ENCODE peak calls at places on chromosomes 6 and 20, in four cellular contexts. B is CD4-positive, alpha-beta memory T cell; O is GM12864; Z is choroid plexus epithelial cell. J is an unnamed sample.

GRCh38 chr6:49849121-49849907 is 17.0 kb downstream of the CRISP1 start:
- DNase-seq in B (peak; percentile 18), O (peak; percentile 22), Z (peak; percentile 73), J (peak; percentile 47)

GRCh38 chr6:169592558-169592957 is 109.3 kb downstream of the WDR27 start:
- DNase-seq in B (no peak), O (no peak), Z (peak; percentile 87), J (no peak)

GRCh38 chr20:63114693-63115069 is 101.2 kb downstream of the YTHDF1 start:
- DNase-seq in B (no peak), O (no peak), Z (no peak), J (no peak)

GRCh38 chr6:116144590-116144989 is 18.7 kb upstream of the COL10A1 start:
- DNase-seq in B (no peak), O (no peak), Z (peak; percentile 93), J (peak; percentile 24)

GRCh38 chr20:49384437-49385434 is 97.7 kb downstream of the KCNB1 start:
- DNase-seq in B (peak; percentile 32), O (no peak), Z (peak; percentile 74), J (peak; percentile 60)

GRCh38 chr6:142802124-142802523 is 142.9 kb downstream of the HIVEP2 start:
- DNase-seq in B (no peak), O (no peak), Z (peak; percentile 99), J (no peak)

GRCh38 chr20:55166063-55166462 is 690.7 kb downstream of the DOK5 start:
- DNase-seq in B (no peak), O (no peak), Z (no peak), J (no peak)

GRCh38 chr20:6231551-6231950 is 108.7 kb upstream of the FERMT1 start:
- DNase-seq in B (no peak), O (no peak), Z (peak; percentile 72), J (no peak)

GRCh38 chr20:37516697-37517370 is 4.2 kb upstream of the NNAT start:
- DNase-seq in B (no peak), O (no peak), Z (peak; percentile 83), J (no peak)

GRCh38 chr20:59783020-59784010 is 150.1 kb downstream of the SYCP2 start:
- DNase-seq in B (no peak), O (peak; percentile 19), Z (peak; percentile 47), J (peak; percentile 56)

GRCh38 chr20:12414446-12415274 is 497.0 kb downstream of the BTBD3 start:
- DNase-seq in B (no peak), O (no peak), Z (peak; percentile 50), J (no peak)

GRCh38 chr6:108260126-108260808 is 573 bp downstream of the SNX3 start:
- DNase-seq in B (peak; percentile 15), O (no peak), Z (peak; percentile 50), J (no peak)

GRCh38 chr6:10720229-10720959 is 2.5 kb upstream of the TMEM14C start:
- DNase-seq in B (peak; percentile 63), O (no peak), Z (peak; percentile 39), J (no peak)

GRCh38 chr20:44526129-44526528 is 4.3 kb upstream of the SERINC3 start:
- DNase-seq in B (no peak), O (no peak), Z (peak; percentile 65), J (no peak)

GRCh38 chr6:7184502-7184901 is 76.7 kb downstream of the RREB1 start:
- DNase-seq in B (no peak), O (no peak), Z (no peak), J (no peak)

GRCh38 chr6:103783344-103783743 is 1076.4 kb downstream of the HACE1 start:
- DNase-seq in B (no peak), O (no peak), Z (peak; percentile 31), J (no peak)

GRCh38 chr6:20632696-20633095 is 98.4 kb downstream of the CDKAL1 start:
- DNase-seq in B (no peak), O (no peak), Z (no peak), J (peak; percentile 73)

GRCh38 chr6:136226027-136226673 is 24.0 kb downstream of the MTFR2 start:
- DNase-seq in B (peak; percentile 57), O (no peak), Z (peak; percentile 81), J (peak; percentile 35)

GRCh38 chr6:158611600-158612041 is 32.9 kb downstream of the DYNLT1 start:
- DNase-seq in B (no peak), O (no peak), Z (peak; percentile 8), J (no peak)

GRCh38 chr6:133590196-133590595 is 298.7 kb upstream of the TCF21 start:
- DNase-seq in B (no peak), O (no peak), Z (no peak), J (no peak)

GRCh38 chr6:17212541-17213371 is 68.4 kb upstream of the RBM24 start:
- DNase-seq in B (no peak), O (no peak), Z (no peak), J (no peak)

GRCh38 chr20:11716239-11716944 is 201.3 kb upstream of the BTBD3 start:
- DNase-seq in B (no peak), O (no peak), Z (peak; percentile 97), J (peak; percentile 38)

GRCh38 chr6:53484409-53485280 is 60.3 kb downstream of the GCLC start:
- DNase-seq in B (peak; percentile 68), O (peak; percentile 49), Z (peak; percentile 90), J (peak; percentile 83)

GRCh38 chr6:114634016-114634415 is 291.2 kb upstream of the HS3ST5 start:
- DNase-seq in B (no peak), O (no peak), Z (no peak), J (no peak)

GRCh38 chr6:146361367-146361924 is 182.2 kb upstream of the RAB32 start:
- DNase-seq in B (no peak), O (no peak), Z (peak; percentile 61), J (no peak)

GRCh38 chr20:13029687-13030510 is 21.1 kb downstream of the SPTLC3 start:
- DNase-seq in B (no peak), O (no peak), Z (peak; percentile 98), J (no peak)

GRCh38 chr20:62063601-62063980 is 2.1 kb downstream of the TAF4 start:
- DNase-seq in B (no peak), O (no peak), Z (peak; percentile 25), J (no peak)

GRCh38 chr20:36754656-36755222 is 8.8 kb upstream of the NDRG3 start:
- DNase-seq in B (peak; percentile 46), O (no peak), Z (peak; percentile 93), J (peak; percentile 52)

GRCh38 chr6:167146977-167147376 is 10.8 kb downstream of the GPR31 start:
- DNase-seq in B (no peak), O (no peak), Z (no peak), J (no peak)

GRCh38 chr6:45877970-45878590 is 137.6 kb downstream of the CLIC5 start:
- DNase-seq in B (no peak), O (no peak), Z (no peak), J (no peak)

GRCh38 chr6:2157441-2158127 is 87.8 kb downstream of the GMDS start:
- DNase-seq in B (no peak), O (peak; percentile 35), Z (peak; percentile 71), J (peak; percentile 81)

GRCh38 chr20:44336725-44337380 is at the start of gene R3HDML:
- DNase-seq in B (no peak), O (no peak), Z (no peak), J (no peak)

GRCh38 chr6:599946-600448 is 56.9 kb downstream of the HUS1B start:
- DNase-seq in B (no peak), O (no peak), Z (no peak), J (no peak)

GRCh38 chr6:30554404-30554803 is 1.9 kb downstream of the GNL1 start:
- DNase-seq in B (no peak), O (no peak), Z (no peak), J (no peak)
- H3K4me3 ChIP-seq in B (no peak overlapping the region), O (no peak overlapping the region), Z (no peak overlapping the region), J (no peak overlapping the region)

GRCh38 chr6:132490478-132491204 is 22.3 kb downstream of the STX7 start:
- DNase-seq in B (no peak), O (no peak), Z (no peak), J (no peak)
- H3K4me3 ChIP-seq in B (no peak overlapping the region), O (peak overlapping the region; percentile 55), Z (no peak overlapping the region), J (no peak overlapping the region)

GRCh38 chr20:35243317-35243716 is 16.8 kb downstream of the MMP24 start:
- DNase-seq in B (no peak), O (no peak), Z (no peak), J (no peak)
- H3K4me3 ChIP-seq in B (no peak overlapping the region), O (no peak overlapping the region), Z (no peak overlapping the region), J (no peak overlapping the region)

GRCh38 chr6:13638626-13639025 is 23.5 kb downstream of the NOL7 start:
- DNase-seq in B (no peak), O (no peak), Z (no peak), J (no peak)
- H3K4me3 ChIP-seq in B (no peak overlapping the region), O (no peak overlapping the region), Z (no peak overlapping the region), J (no peak overlapping the region)

DNA sequence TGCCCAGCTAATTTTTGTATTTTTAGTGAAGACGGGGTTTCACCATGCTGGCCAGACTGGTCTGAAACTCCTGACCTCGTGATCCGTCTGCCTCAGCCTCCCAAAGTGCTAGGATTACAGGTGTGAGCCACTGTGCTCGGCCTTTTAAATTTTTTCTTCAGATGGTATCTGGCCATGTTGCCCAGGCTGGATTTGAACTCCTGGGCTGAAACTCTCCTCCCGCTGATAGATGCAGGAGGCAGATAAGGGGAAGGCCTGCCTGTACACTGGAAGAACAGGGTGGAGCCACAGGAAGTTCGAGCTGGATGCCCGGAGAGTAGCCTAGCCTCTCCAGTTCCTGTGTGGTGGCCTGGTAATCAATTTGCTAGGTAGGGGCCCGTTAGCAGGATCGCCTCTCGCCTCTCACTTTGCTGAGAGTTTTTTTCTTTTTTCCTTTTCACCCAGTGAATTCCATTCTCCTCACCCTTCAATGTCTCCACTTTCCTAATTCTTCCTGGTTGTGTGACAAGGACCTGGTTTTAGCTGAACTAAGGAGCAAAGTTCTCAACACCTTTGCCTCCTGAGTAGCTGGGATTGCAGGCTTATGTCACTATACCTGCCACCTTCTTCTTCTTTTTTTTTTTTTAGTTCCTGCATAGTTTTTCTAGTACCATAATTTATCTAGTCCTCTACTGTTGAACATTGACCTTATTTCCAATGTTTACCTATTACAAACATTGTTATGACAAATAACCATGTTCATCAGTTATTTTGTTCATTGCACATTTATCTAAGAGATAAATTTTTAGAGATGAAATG is 19.4 kb upstream of the ITCH start:
- DNase-seq in B (no peak), O (no peak), Z (no peak), J (no peak)
- H3K4me3 ChIP-seq in B (no peak overlapping the region), O (no peak overlapping the region), Z (no peak overlapping the region), J (no peak overlapping the region)

DNA sequence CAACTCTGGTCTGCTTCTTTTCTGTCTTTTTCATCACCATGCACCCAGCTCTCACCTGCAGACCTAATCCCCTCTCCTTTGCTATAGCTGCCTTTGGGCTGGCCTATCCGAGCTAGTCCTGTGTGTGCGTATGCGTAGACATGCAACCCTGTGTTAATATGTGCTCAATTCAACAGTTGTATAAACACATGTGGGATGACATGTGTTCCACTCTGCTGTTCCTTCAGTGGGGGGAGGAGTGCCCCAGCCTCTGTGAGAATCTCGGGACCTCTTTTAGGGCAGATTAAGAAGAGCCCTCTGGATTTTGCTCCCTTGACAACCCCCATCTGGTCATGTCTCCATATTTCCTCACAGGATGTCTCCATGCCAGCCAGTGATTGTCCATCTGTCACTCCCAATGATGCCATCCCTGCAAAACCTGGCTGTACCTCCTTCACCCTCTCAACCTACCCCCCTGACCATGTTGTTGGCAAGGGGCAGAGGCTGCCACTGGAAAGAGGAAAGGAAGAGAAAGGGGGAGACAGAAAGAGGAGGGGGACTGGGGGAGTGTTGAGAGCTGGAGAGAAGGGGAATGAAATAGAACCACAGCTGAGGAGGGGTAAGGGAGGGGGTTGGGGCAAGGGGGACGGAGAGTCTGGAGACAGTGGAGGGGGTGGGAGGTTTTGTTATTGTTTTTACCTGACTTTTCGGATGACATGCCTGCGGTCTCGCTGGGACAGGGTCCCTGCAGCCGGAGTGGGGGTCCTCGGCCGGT is 431 bp downstream of the PRRT1 start:
- DNase-seq in B (no peak), O (no peak), Z (no peak), J (no peak)
- H3K4me3 ChIP-seq in B (no peak overlapping the region), O (no peak overlapping the region), Z (peak overlapping the region; percentile 48), J (no peak overlapping the region)